ENCODE peak calls at places on chromosomes 1 and 21, in six cellular contexts. A, C, N, W, H and M are unnamed samples.

GRCh38 chr21:44999972-45000636 is 60.3 kb downstream of the SLX9 start:
- DNase-seq in H (no peak), C (no peak), A (peak; percentile 59), W (no peak), N (no peak), M (no peak)

GRCh38 chr1:234610582-234611152 is 689 bp upstream of the IRF2BP2 start:
- DNase-seq in H (peak; percentile 90), C (peak; percentile 93), N (peak; percentile 69), W (peak; percentile 95), A (peak; percentile 99), M (peak; percentile 97)

GRCh38 chr1:88537762-88538161 is 146.3 kb upstream of the PKN2 start:
- DNase-seq in H (no peak), W (no peak), A (no peak), N (no peak), C (no peak), M (no peak)

GRCh38 chr1:217133958-217134856 is 411.0 kb upstream of the ESRRG start:
- DNase-seq in C (peak; percentile 19), A (peak; percentile 46), N (peak; percentile 10), H (no peak), W (no peak), M (no peak)

GRCh38 chr1:160107512-160107911 is 8.0 kb upstream of the ATP1A2 start:
- DNase-seq in H (no peak), W (no peak), A (no peak), N (no peak), C (no peak), M (no peak)

GRCh38 chr1:227920896-227921295 is 26.8 kb downstream of the WNT9A start:
- DNase-seq in C (no peak), W (no peak), A (no peak), N (no peak), H (no peak), M (no peak)

GRCh38 chr1:232260045-232260444 is 369.9 kb downstream of the SIPA1L2 start:
- DNase-seq in H (no peak), W (no peak), C (no peak), A (no peak), N (no peak), M (no peak)

GRCh38 chr1:18495635-18496034 is 14.9 kb downstream of the KLHDC7A start:
- DNase-seq in H (no peak), A (no peak), C (no peak), W (no peak), N (no peak), M (no peak)